ENCODE peak calls at places on chromosomes 3 and 15, in five cellular contexts. One of them, this sample, is unnamed.

GRCh38 chr15:82585072-82585471 is 44.8 kb upstream of the RPS17 start:
- DNase-seq in fibroblast of mammary gland: peak
- DNase-seq in GM06990: no peak
- DNase-seq in Caco-2: no peak
- DNase-seq in CD4-positive, alpha-beta T cell: no peak
- DNase-seq in this sample: no peak

GRCh38 chr3:98875535-98875934 is 26.0 kb downstream of the DCBLD2 start:
- DNase-seq in fibroblast of mammary gland: no peak
- DNase-seq in GM06990: no peak
- DNase-seq in Caco-2: no peak
- DNase-seq in CD4-positive, alpha-beta T cell: no peak
- DNase-seq in this sample: no peak

GRCh38 chr15:78104119-78104479 is 11.7 kb downstream of the SH2D7 start:
- DNase-seq in fibroblast of mammary gland: no peak
- DNase-seq in GM06990: no peak
- DNase-seq in Caco-2: no peak
- DNase-seq in CD4-positive, alpha-beta T cell: no peak
- DNase-seq in this sample: no peak

GRCh38 chr3:98185180-98185579 is 18.7 kb downstream of the OR5H15 start:
- DNase-seq in fibroblast of mammary gland: no peak
- DNase-seq in GM06990: no peak
- DNase-seq in Caco-2: peak
- DNase-seq in CD4-positive, alpha-beta T cell: no peak
- DNase-seq in this sample: no peak

GRCh38 chr3:159818399-159818798 is 170.2 kb upstream of the IL12A start:
- DNase-seq in fibroblast of mammary gland: no peak
- DNase-seq in GM06990: no peak
- DNase-seq in Caco-2: peak
- DNase-seq in CD4-positive, alpha-beta T cell: no peak
- DNase-seq in this sample: no peak

GRCh38 chr15:100879461-100880138 is at the start of gene ALDH1A3:
- DNase-seq in fibroblast of mammary gland: no peak
- DNase-seq in GM06990: peak
- DNase-seq in Caco-2: peak
- DNase-seq in CD4-positive, alpha-beta T cell: no peak
- DNase-seq in this sample: peak

GRCh38 chr3:123351396-123351945 is 97.4 kb downstream of the ADCY5 start:
- DNase-seq in fibroblast of mammary gland: no peak
- DNase-seq in GM06990: no peak
- DNase-seq in Caco-2: no peak
- DNase-seq in CD4-positive, alpha-beta T cell: no peak
- DNase-seq in this sample: no peak

GRCh38 chr3:113242091-113242581 is 30.8 kb downstream of the BOC start:
- DNase-seq in fibroblast of mammary gland: peak
- DNase-seq in GM06990: no peak
- DNase-seq in Caco-2: no peak
- DNase-seq in CD4-positive, alpha-beta T cell: no peak
- DNase-seq in this sample: no peak

GRCh38 chr3:43766672-43767465 is 76.1 kb downstream of the ABHD5 start:
- DNase-seq in fibroblast of mammary gland: peak
- DNase-seq in GM06990: no peak
- DNase-seq in Caco-2: no peak
- DNase-seq in CD4-positive, alpha-beta T cell: no peak
- DNase-seq in this sample: no peak

GRCh38 chr3:95184038-95184437 is 1121.2 kb downstream of the NSUN3 start:
- DNase-seq in fibroblast of mammary gland: no peak
- DNase-seq in GM06990: no peak
- DNase-seq in Caco-2: no peak
- DNase-seq in CD4-positive, alpha-beta T cell: no peak
- DNase-seq in this sample: no peak

GRCh38 chr3:58508437-58508836 is 16.5 kb downstream of the KCTD6 start:
- DNase-seq in fibroblast of mammary gland: no peak
- DNase-seq in GM06990: no peak
- DNase-seq in Caco-2: no peak
- DNase-seq in CD4-positive, alpha-beta T cell: no peak
- DNase-seq in this sample: no peak

GRCh38 chr3:50242778-50243551 is 7.0 kb downstream of the GNAI2 start:
- DNase-seq in fibroblast of mammary gland: peak
- DNase-seq in GM06990: peak
- DNase-seq in Caco-2: no peak
- DNase-seq in CD4-positive, alpha-beta T cell: no peak
- DNase-seq in this sample: peak

GRCh38 chr15:28107111-28107893 is 8.2 kb upstream of the OCA2 start:
- DNase-seq in fibroblast of mammary gland: peak
- DNase-seq in GM06990: no peak
- DNase-seq in Caco-2: no peak
- DNase-seq in CD4-positive, alpha-beta T cell: no peak
- DNase-seq in this sample: no peak

GRCh38 chr3:137765310-137766033 is 1.4 kb downstream of the SOX14 start:
- DNase-seq in fibroblast of mammary gland: no peak
- DNase-seq in GM06990: no peak
- DNase-seq in Caco-2: no peak
- DNase-seq in CD4-positive, alpha-beta T cell: no peak
- DNase-seq in this sample: peak

GRCh38 chr3:101066776-101067175 is 73.6 kb upstream of the ABI3BP start:
- DNase-seq in fibroblast of mammary gland: peak
- DNase-seq in GM06990: no peak
- DNase-seq in Caco-2: no peak
- DNase-seq in CD4-positive, alpha-beta T cell: no peak
- DNase-seq in this sample: no peak

GRCh38 chr15:48954538-48954937 is 9.2 kb downstream of the SHC4 start:
- DNase-seq in fibroblast of mammary gland: no peak
- DNase-seq in GM06990: no peak
- DNase-seq in Caco-2: no peak
- DNase-seq in CD4-positive, alpha-beta T cell: no peak
- DNase-seq in this sample: no peak
- TF ChIP-seq CTCF in fibroblast of mammary gland: no peak
- TF ChIP-seq CTCF in GM06990: no peak
- TF ChIP-seq CTCF in Caco-2: no peak
- TF ChIP-seq CTCF in CD4-positive, alpha-beta T cell: no peak
- TF ChIP-seq CTCF in this sample: no peak

GRCh38 chr15:64092864-64093626 is 593 bp downstream of the CIAO2A start:
- DNase-seq in fibroblast of mammary gland: peak
- DNase-seq in GM06990: no peak
- DNase-seq in Caco-2: peak
- DNase-seq in CD4-positive, alpha-beta T cell: no peak
- DNase-seq in this sample: no peak

GRCh38 chr15:64095431-64095794 is 369 bp upstream of the SNX1 start:
- DNase-seq in fibroblast of mammary gland: no peak
- DNase-seq in GM06990: no peak
- DNase-seq in Caco-2: no peak
- DNase-seq in CD4-positive, alpha-beta T cell: no peak
- DNase-seq in this sample: no peak

GRCh38 chr15:64093627-64094417 is at the start of gene CIAO2A:
- DNase-seq in fibroblast of mammary gland: peak
- DNase-seq in GM06990: peak
- DNase-seq in Caco-2: peak
- DNase-seq in CD4-positive, alpha-beta T cell: peak
- DNase-seq in this sample: peak

GRCh38 chr15:64096486-64097431 is 977 bp downstream of the SNX1 start:
- DNase-seq in fibroblast of mammary gland: peak
- DNase-seq in GM06990: no peak
- DNase-seq in Caco-2: peak
- DNase-seq in CD4-positive, alpha-beta T cell: no peak
- DNase-seq in this sample: no peak

GRCh38 chr15:64095795-64096485 is at the start of gene SNX1:
- DNase-seq in fibroblast of mammary gland: peak
- DNase-seq in GM06990: peak
- DNase-seq in Caco-2: peak
- DNase-seq in CD4-positive, alpha-beta T cell: peak
- DNase-seq in this sample: peak
- TF ChIP-seq CTCF in fibroblast of mammary gland: no peak
- TF ChIP-seq CTCF in GM06990: no peak
- TF ChIP-seq CTCF in Caco-2: no peak
- TF ChIP-seq CTCF in CD4-positive, alpha-beta T cell: no peak
- TF ChIP-seq CTCF in this sample: no peak

GRCh38 chr15:31461375-31461774 is 134.7 kb downstream of the KLF13 start:
- DNase-seq in fibroblast of mammary gland: no peak
- DNase-seq in GM06990: no peak
- DNase-seq in Caco-2: no peak
- DNase-seq in CD4-positive, alpha-beta T cell: no peak
- DNase-seq in this sample: no peak

GRCh38 chr15:31459011-31459748 is 132.5 kb downstream of the KLF13 start:
- DNase-seq in fibroblast of mammary gland: peak
- DNase-seq in GM06990: no peak
- DNase-seq in Caco-2: no peak
- DNase-seq in CD4-positive, alpha-beta T cell: no peak
- DNase-seq in this sample: peak

GRCh38 chr15:31463521-31464102 is 137.0 kb downstream of the KLF13 start:
- DNase-seq in fibroblast of mammary gland: no peak
- DNase-seq in GM06990: no peak
- DNase-seq in Caco-2: no peak
- DNase-seq in CD4-positive, alpha-beta T cell: no peak
- DNase-seq in this sample: no peak

GRCh38 chr15:31464216-31465082 is 137.8 kb downstream of the KLF13 start:
- DNase-seq in fibroblast of mammary gland: no peak
- DNase-seq in GM06990: no peak
- DNase-seq in Caco-2: no peak
- DNase-seq in CD4-positive, alpha-beta T cell: no peak
- DNase-seq in this sample: no peak

DNA sequence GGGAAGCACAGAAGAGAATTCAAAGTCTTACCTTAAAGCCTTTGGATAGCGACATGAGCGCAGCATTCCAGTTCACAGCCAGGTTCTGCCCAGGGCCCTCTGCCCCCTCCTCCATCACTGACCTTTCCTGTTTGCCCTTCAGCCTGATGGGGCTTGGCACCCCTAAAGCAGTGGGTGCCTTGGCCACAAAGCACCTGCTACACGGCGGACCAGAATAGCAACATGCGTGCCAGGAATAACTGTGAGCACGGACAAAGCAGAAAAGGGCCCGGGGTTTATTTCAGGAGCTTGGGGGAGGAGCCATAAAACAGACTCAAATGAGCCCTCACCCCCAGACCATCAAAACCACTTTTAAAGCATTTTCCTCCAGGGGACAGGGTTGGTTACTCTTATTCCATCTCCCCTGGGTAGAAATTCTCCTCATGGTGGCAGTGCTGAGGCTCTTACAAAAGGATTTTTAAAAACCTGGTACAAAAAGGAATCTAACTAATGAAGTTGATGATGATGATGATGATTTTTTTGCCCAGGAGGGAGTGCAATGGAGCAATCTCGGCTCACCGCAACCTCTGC is 135.4 kb downstream of the KLF13 start:
- DNase-seq in fibroblast of mammary gland: no peak
- DNase-seq in GM06990: no peak
- DNase-seq in Caco-2: no peak
- DNase-seq in CD4-positive, alpha-beta T cell: no peak
- DNase-seq in this sample: no peak
- TF ChIP-seq CTCF in fibroblast of mammary gland: peak
- TF ChIP-seq CTCF in GM06990: peak
- TF ChIP-seq CTCF in Caco-2: peak
- TF ChIP-seq CTCF in CD4-positive, alpha-beta T cell: no peak
- TF ChIP-seq CTCF in this sample: peak

DNA sequence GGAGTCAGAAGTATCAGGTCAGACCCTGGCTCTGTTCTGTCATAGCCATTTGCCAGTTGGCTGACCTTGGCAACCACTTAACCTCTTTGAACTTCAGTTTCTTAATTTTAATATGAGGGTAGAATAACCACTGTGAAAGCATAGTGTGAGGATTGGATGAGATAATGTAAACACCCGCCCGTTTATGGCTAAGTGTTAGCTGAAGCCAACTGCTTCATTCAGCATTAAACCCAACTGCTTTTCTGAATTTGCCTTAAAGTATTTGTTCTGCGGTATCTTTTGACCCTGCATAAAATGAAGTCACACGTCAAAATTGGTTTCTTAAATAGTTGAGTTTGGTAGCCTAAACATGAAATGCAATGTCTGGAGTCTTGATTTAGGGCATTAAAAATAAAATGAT is 121.5 kb upstream of the ABHD17C start:
- DNase-seq in fibroblast of mammary gland: no peak
- DNase-seq in GM06990: no peak
- DNase-seq in Caco-2: no peak
- DNase-seq in CD4-positive, alpha-beta T cell: no peak
- DNase-seq in this sample: no peak
- TF ChIP-seq CTCF in fibroblast of mammary gland: no peak
- TF ChIP-seq CTCF in GM06990: no peak
- TF ChIP-seq CTCF in Caco-2: no peak
- TF ChIP-seq CTCF in CD4-positive, alpha-beta T cell: no peak
- TF ChIP-seq CTCF in this sample: no peak

GRCh38 chr3:63588897-63589296 is 63.6 kb upstream of the SNTN start:
- DNase-seq in fibroblast of mammary gland: no peak
- DNase-seq in GM06990: no peak
- DNase-seq in Caco-2: no peak
- DNase-seq in CD4-positive, alpha-beta T cell: no peak
- DNase-seq in this sample: no peak
- TF ChIP-seq CTCF in fibroblast of mammary gland: no peak
- TF ChIP-seq CTCF in GM06990: no peak
- TF ChIP-seq CTCF in Caco-2: no peak
- TF ChIP-seq CTCF in CD4-positive, alpha-beta T cell: no peak
- TF ChIP-seq CTCF in this sample: no peak

This sample was measured in GM13977.